ENCODE peak calls at places on chromosome 17, in nine cellular contexts. L is heart right ventricle; K is CD4-positive, alpha-beta memory T cell; B is aorta; S is AG04450; P is ovary; J is prostate gland; Q is right atrium auricular region; D is body of pancreas. X is an unnamed sample. For H3K27me3, the result is how much of the 10 kb centered on the place peaks cover.

GRCh38 chr17:27764589-27764988 is 35.7 kb downstream of the NOS2 start:
- DNase-seq in L (no peak), D (no peak), J (no peak), S (no peak), Q (no peak), B (no peak), P (no peak), K (no peak), X (no peak)

GRCh38 chr17:75077490-75078096 is 10.2 kb upstream of the SLC16A5 start:
- DNase-seq in D (peak), Q (peak), K (peak), P (peak), S (no peak), J (peak), L (peak), B (peak), X (no peak)

GRCh38 chr17:56819431-56820145 is 14.1 kb downstream of the C17orf67 start:
- DNase-seq in S (peak), J (peak), L (no peak), D (peak), K (peak), Q (peak), P (peak), B (peak), X (peak)

GRCh38 chr17:15513859-15514446 is 46.5 kb upstream of the CDRT4 start:
- DNase-seq in K (no peak), B (no peak), P (no peak), J (no peak), S (no peak), L (no peak), Q (no peak), D (no peak), X (no peak)

GRCh38 chr17:38729368-38729885 is 714 bp upstream of the CISD3 start:
- DNase-seq in J (no peak), D (no peak), S (no peak), Q (no peak), L (no peak), P (no peak), K (no peak), B (no peak), X (no peak)

GRCh38 chr17:79607941-79608728 is 2.7 kb downstream of the RBFOX3 start:
- DNase-seq in L (peak), Q (no peak), K (no peak), S (no peak), D (no peak), P (no peak), B (no peak), J (no peak), X (no peak)

GRCh38 chr17:59423137-59423703 is 91.8 kb downstream of the YPEL2 start:
- DNase-seq in S (no peak), B (peak), D (peak), J (no peak), L (peak), K (no peak), P (no peak), Q (peak), X (no peak)

GRCh38 chr17:76537578-76538280 is at the start of gene CYGB:
- DNase-seq in K (no peak), B (peak), Q (no peak), S (no peak), L (peak), P (peak), J (no peak), D (no peak), X (no peak)

GRCh38 chr17:7448461-7448860 is 3.6 kb downstream of the CHRNB1 start:
- DNase-seq in L (no peak), Q (no peak), B (no peak), J (no peak), S (no peak), K (no peak), P (no peak), D (no peak), X (no peak)

GRCh38 chr17:66354981-66355380 is 52.6 kb downstream of the PRKCA start:
- DNase-seq in S (peak), K (no peak), B (no peak), P (no peak), L (no peak), D (no peak), J (no peak), Q (no peak), X (no peak)

GRCh38 chr17:5893741-5894140 is 176.4 kb upstream of the WSCD1 start:
- DNase-seq in S (no peak), L (no peak), D (no peak), P (no peak), Q (no peak), K (no peak), B (no peak), J (no peak), X (no peak)
- H3K27ac ChIP-seq in S (no peak), L (no peak), D (no peak), P (no peak), Q (no peak), K (no peak), B (no peak), J (no peak), X (no peak)

GRCh38 chr17:5532581-5532980 is 46.2 kb downstream of the MIS12 start:
- DNase-seq in Q (no peak), P (no peak), L (no peak), S (no peak), D (no peak), J (no peak), B (no peak), K (no peak), X (no peak)
- H3K27me3 ChIP-seq in Q (under half), P (under half), L (under half), S (under half), D (under half), J (under half), B (under half), K (under half), X (under half)

GRCh38 chr17:2393954-2394749 is 6.7 kb downstream of the MNT start:
- DNase-seq in B (peak), K (no peak), Q (no peak), J (no peak), L (no peak), D (no peak), S (no peak), P (no peak), X (peak)
- H3K4me3 ChIP-seq in B (no peak), K (no peak), Q (peak), J (peak), L (peak), D (no peak), S (peak), P (peak), X (peak)

GRCh38 chr17:81564778-81565177 is 12.6 kb upstream of the FAAP100 start:
- DNase-seq in L (no peak), S (no peak), D (no peak), B (no peak), J (no peak), K (no peak), Q (no peak), P (no peak), X (no peak)
- H3K27ac ChIP-seq in L (no peak), S (no peak), D (no peak), B (no peak), J (no peak), K (no peak), Q (no peak), P (no peak), X (no peak)

DNA sequence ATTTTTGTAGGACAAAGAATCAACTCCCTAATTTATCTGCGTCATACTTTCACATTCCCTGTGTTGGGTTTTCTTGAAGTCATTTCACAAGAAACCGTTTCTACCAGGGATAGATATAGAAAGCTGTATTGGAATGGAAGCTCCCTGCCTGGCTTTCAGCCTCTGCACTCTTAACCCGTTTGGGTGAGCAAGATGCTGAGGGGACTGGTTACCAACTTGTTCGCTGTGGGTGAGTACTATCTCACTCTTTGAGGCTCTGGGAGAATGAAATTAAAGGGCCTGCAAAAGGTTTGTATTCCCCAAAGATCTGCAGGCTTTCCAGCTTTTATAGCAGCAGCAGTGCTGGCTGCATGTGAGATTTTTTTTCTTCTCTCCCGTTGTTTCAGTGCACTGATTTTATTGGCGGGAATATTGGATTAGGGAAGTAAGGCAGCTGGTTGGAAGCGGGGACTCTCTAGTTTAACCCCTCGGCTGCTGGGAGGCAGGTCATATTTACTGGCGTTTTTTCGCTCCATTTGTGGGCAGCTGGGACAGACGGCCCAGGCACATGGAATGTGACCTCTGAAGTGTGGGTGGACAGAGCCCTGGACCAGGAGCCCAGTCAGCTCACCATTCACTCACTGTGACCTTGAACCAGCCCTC is 30.9 kb downstream of the C17orf75 start:
- DNase-seq in J (no peak), Q (no peak), L (no peak), B (no peak), P (no peak), K (no peak), S (no peak), D (no peak), X (no peak)
- H3K27me3 ChIP-seq in J (under half), Q (under half), L (under half), B (under half), P (under half), K (under half), S (under half), D (under half), X (under half)

DNA sequence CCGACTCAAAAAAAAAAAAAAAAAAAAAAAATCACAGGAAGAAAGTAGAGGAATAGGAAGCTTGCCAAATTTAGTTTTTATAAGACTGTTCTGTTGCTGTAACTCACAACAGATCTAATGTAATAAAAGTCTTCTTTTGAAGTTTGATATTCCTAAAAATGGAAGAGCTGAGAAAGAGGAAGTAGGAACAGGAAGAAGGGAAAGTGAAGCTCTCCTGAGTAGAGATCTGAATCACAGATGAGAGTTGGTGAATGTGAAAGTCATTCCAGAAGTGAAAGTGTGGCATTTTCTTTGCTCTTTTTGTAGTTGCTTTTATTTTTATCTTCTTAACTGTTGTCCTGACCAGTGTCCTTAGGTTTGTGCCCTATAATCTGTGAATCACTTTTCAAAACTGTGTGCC is 2.1 kb downstream of the NMT1 start:
- DNase-seq in P (no peak), D (no peak), K (no peak), J (no peak), B (no peak), Q (no peak), L (no peak), S (no peak), X (no peak)
- H3K4me3 ChIP-seq in P (no peak), D (no peak), K (no peak), J (no peak), B (no peak), Q (no peak), L (peak), S (no peak), X (no peak)

GRCh38 chr17:42647778-42648177 is 11.3 kb upstream of the TUBG2 start:
- DNase-seq in L (no peak), S (no peak), D (no peak), P (no peak), K (no peak), Q (no peak), J (no peak), B (no peak), X (no peak)

GRCh38 chr17:42651392-42651791 is 7.7 kb upstream of the TUBG2 start:
- DNase-seq in Q (no peak), B (no peak), L (no peak), K (no peak), P (no peak), S (no peak), D (no peak), J (no peak), X (no peak)

GRCh38 chr17:42657824-42658588 is 1.1 kb upstream of the TUBG2 start:
- DNase-seq in Q (no peak), B (no peak), P (no peak), D (no peak), K (no peak), S (no peak), L (no peak), J (no peak), X (no peak)

GRCh38 chr17:42655528-42655927 is 3.6 kb upstream of the TUBG2 start:
- DNase-seq in S (no peak), Q (no peak), P (no peak), K (no peak), B (no peak), D (no peak), L (no peak), J (no peak), X (no peak)

DNA sequence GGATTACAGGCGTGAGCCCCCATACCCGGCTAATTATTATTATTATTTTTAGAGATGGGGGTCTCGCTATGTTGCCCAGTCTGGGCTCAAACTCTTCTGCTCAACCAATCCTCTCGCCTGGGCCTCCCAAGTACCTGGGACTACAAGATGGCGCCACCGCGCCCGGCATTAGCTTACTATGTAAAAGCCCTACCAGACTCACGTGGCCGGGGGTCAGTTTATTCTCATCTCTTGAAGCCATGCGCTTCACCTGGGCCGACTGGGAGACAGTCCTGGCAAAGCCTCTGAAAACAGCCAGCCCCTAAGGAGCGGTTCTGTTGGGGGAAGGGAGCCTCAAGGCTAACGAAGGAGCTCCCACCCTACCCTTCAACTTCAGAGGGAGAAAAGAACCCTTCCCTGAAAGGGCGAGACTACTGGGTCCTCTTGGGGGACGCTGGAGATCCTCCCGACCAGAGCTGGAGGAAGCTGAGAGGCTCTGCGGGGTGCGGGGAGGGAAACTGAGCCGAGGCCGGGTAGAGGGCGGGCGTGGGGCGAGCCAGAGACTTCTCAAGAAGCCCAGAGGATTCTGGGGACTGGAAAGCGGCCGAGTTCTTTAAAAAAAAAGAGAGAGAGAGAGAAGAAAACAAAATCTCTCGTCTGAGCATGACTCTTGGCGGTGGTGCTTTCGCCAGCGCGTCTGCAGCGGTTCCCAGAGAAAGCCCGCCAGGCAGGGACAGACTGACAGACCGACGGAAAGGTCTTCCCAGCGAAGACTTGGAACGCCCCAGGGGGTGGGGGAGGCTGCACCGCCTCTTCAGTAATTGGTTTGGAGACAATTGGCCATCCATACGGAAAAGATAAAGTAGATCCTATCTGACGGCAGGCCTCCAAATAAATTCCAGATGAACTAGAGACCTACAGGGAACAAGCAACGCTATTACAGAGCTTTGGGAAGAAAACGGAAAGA is 5.6 kb upstream of the TUBG2 start:
- DNase-seq in Q (peak), S (no peak), J (peak), L (peak), K (no peak), P (peak), B (peak), D (peak), X (peak)
- H3K27ac ChIP-seq in Q (peak), S (no peak), J (peak), L (peak), K (no peak), P (peak), B (no peak), D (peak), X (peak)

GRCh38 chr17:4806420-4806769 is 557 bp upstream of the PLD2 start:
- DNase-seq in P (no peak), D (no peak), B (no peak), K (no peak), J (no peak), S (no peak), Q (no peak), L (no peak), X (no peak)
- H3K27me3 ChIP-seq in P (under half), D (under half), B (under half), K (under half), J (under half), S (under half), Q (under half), L (under half), X (under half)

X was measured in suprapubic skin.